ENCODE peak calls at places on chromosomes 11 and 22, in nine cellular contexts. Y is fibroblast of the aortic adventitia; L is mucosa of gallbladder; I is activated gamma-delta T cell treated with anti-CD3 and anti-CD28 coated beads, Interleukin-2, amount 50 U/mL, for 16 hours; O is NCI-H1436; R is head of caudate nucleus; P is M059J; X is CD8-positive, alpha-beta T cell; E is activated CD4-positive, alpha-beta T cell treated with anti-CD3 and anti-CD28 coated beads for 48 hours. Z is an unnamed sample.

GRCh38 chr11:65077466-65077865 is 6.4 kb downstream of the CDCA5 start:
- DNase-seq in L (no peak), O (no peak), P (peak; percentile 29), X (no peak), I (no peak), R (no peak), Y (no peak), E (no peak), Z (no peak)

GRCh38 chr11:86245369-86246292 is 1.1 kb downstream of the EED start:
- DNase-seq in P (peak; percentile 14), Y (peak; percentile 28), O (no peak), X (peak; percentile 4), R (no peak), L (no peak), I (no peak), E (peak; percentile 45), Z (peak; percentile 31)

GRCh38 chr11:120462825-120463224 is 48.7 kb upstream of the GRIK4 start:
- DNase-seq in R (no peak), I (no peak), P (no peak), O (no peak), Y (no peak), X (no peak), L (no peak), E (no peak), Z (no peak)

GRCh38 chr11:67230406-67230805 is 35.9 kb upstream of the GRK2 start:
- DNase-seq in R (no peak), E (no peak), L (no peak), Y (no peak), X (no peak), P (no peak), O (no peak), I (no peak), Z (no peak)

GRCh38 chr11:66311965-66312548 is 4.8 kb downstream of the CD248 start:
- DNase-seq in E (peak; percentile 97), I (peak; percentile 96), L (peak; percentile 96), X (peak; percentile 98), O (peak; percentile 94), R (peak; percentile 86), Y (peak; percentile 93), P (peak; percentile 93), Z (peak; percentile 86)

GRCh38 chr11:10076458-10077141 is 217.4 kb downstream of the SBF2 start:
- DNase-seq in L (peak; percentile 40), E (peak; percentile 48), Y (peak; percentile 88), X (no peak), I (no peak), O (no peak), P (peak; percentile 42), R (no peak), Z (peak; percentile 49)

GRCh38 chr22:35785181-35785923 is 67.7 kb downstream of the APOL5 start:
- DNase-seq in O (no peak), I (no peak), E (no peak), X (no peak), R (no peak), P (peak; percentile 25), L (no peak), Y (peak; percentile 67), Z (no peak)

GRCh38 chr11:86244063-86244521 is 461 bp upstream of the EED start:
- DNase-seq in R (peak; percentile 89), L (peak; percentile 89), Y (no peak), I (peak; percentile 84), O (no peak), X (peak; percentile 81), P (peak; percentile 84), E (peak; percentile 92), Z (peak; percentile 86)

GRCh38 chr22:49543876-49544275 is 283.8 kb downstream of the BRD1 start:
- DNase-seq in P (no peak), E (no peak), X (no peak), Y (no peak), O (no peak), R (no peak), I (no peak), L (no peak), Z (no peak)

GRCh38 chr11:80365980-80366379 is 925.1 kb upstream of the TENM4 start:
- DNase-seq in O (no peak), X (no peak), P (no peak), L (no peak), I (no peak), Y (no peak), R (no peak), E (no peak), Z (no peak)

GRCh38 chr22:36613958-36614357 is 85.0 kb upstream of the EIF3D start:
- DNase-seq in R (no peak), P (peak; percentile 68), O (no peak), X (no peak), L (no peak), I (no peak), Y (peak; percentile 1), E (no peak), Z (no peak)

GRCh38 chr11:126485986-126486635 is 130.6 kb downstream of the ST3GAL4 start:
- DNase-seq in I (no peak), P (no peak), E (no peak), O (no peak), X (no peak), R (no peak), L (no peak), Y (no peak), Z (no peak)

GRCh38 chr11:84564180-84564866 is 1062.8 kb downstream of the DLG2 start:
- DNase-seq in O (no peak), L (peak; percentile 29), X (no peak), P (peak; percentile 24), E (peak; percentile 44), Y (peak; percentile 65), I (no peak), R (peak; percentile 14), Z (peak; percentile 26)